ENCODE peak calls at places on chromosomes 6 and 20, in four cellular contexts. O is WTC11, L is RPMI7951, A is GM04503. E is an unnamed sample.

GRCh38 chr20:19631410-19631809 is 126.6 kb upstream of the RIN2 start:
- DNase-seq in O (no peak), L (peak; percentile 42), A (no peak), E (no peak)

GRCh38 chr20:31823360-31824124 is 4.4 kb downstream of the MYLK2 start:
- DNase-seq in O (no peak), L (no peak), A (no peak), E (no peak)

GRCh38 chr6:170137911-170138910 is 152.7 kb downstream of the DLL1 start:
- DNase-seq in O (no peak), L (no peak), A (no peak), E (no peak)

GRCh38 chr6:2695464-2696095 is 55.1 kb downstream of the MYLK4 start:
- DNase-seq in O (no peak), L (peak; percentile 48), A (no peak), E (no peak)

GRCh38 chr6:100099189-100100074 is 105.4 kb upstream of the MCHR2 start:
- DNase-seq in O (no peak), L (peak; percentile 29), A (no peak), E (no peak)

GRCh38 chr6:138931660-138932059 is 56.4 kb downstream of the REPS1 start:
- DNase-seq in O (no peak), L (no peak), A (no peak), E (no peak)

GRCh38 chr6:43773050-43773956 is 3.3 kb downstream of the VEGFA start:
- DNase-seq in O (peak; percentile 62), L (peak; percentile 50), A (no peak), E (no peak)

GRCh38 chr6:390914-391558 is 516 bp upstream of the IRF4 start:
- DNase-seq in O (peak; percentile 52), L (peak; percentile 35), A (no peak), E (no peak)

GRCh38 chr20:57330998-57331397 is 1.4 kb downstream of the SPO11 start:
- DNase-seq in O (no peak), L (no peak), A (no peak), E (no peak)

GRCh38 chr6:69019832-69020231 is 384.8 kb downstream of the ADGRB3 start:
- DNase-seq in O (no peak), L (no peak), A (no peak), E (no peak)

GRCh38 chr20:60237981-60238380 is 279.8 kb downstream of the CDH26 start:
- DNase-seq in O (no peak), L (no peak), A (no peak), E (no peak)

GRCh38 chr6:51768087-51768486 is 319.3 kb downstream of the PKHD1 start:
- DNase-seq in O (no peak), L (no peak), A (no peak), E (no peak)

GRCh38 chr6:683742-684440 is 9.0 kb downstream of the EXOC2 start:
- DNase-seq in O (peak; percentile 76), L (peak; percentile 97), A (no peak), E (no peak)

GRCh38 chr6:36386495-36387439 is 702 bp downstream of the ETV7 start:
- DNase-seq in O (peak; percentile 43), L (peak; percentile 75), A (no peak), E (no peak)

GRCh38 chr6:139240161-139241010 is 51.4 kb downstream of the TXLNB start:
- DNase-seq in O (no peak), L (peak; percentile 56), A (no peak), E (no peak)

GRCh38 chr6:36351152-36351571 is 14.5 kb upstream of the BNIP5 start:
- DNase-seq in O (no peak), L (no peak), A (no peak), E (no peak)

GRCh38 chr6:143213977-143214376 is 153.3 kb downstream of the AIG1 start:
- DNase-seq in O (no peak), L (no peak), A (no peak), E (no peak)

GRCh38 chr20:16072220-16072619 is 501.0 kb downstream of the KIF16B start:
- DNase-seq in O (no peak), L (no peak), A (no peak), E (no peak)